ENCODE peak calls at places on chromosome 19, in five cellular contexts. A is iPS-NIHi11, M is endodermal cell, N is AG09309, Z is T-helper 17 cell. D is an unnamed sample.

GRCh38 chr19:49847731-49848696 is 2.9 kb upstream of the PTOV1 start:
- DNase-seq in Z (no peak), A (no peak), N (peak; percentile 80), M (no peak), D (no peak)

GRCh38 chr19:39304701-39305571 is 8.7 kb downstream of the IFNL1 start:
- DNase-seq in M (peak; percentile 56), N (no peak), A (peak; percentile 30), Z (no peak), D (no peak)

GRCh38 chr19:42006569-42006968 is 12.5 kb upstream of the ATP1A3 start:
- DNase-seq in Z (no peak), N (no peak), M (no peak), A (no peak), D (no peak)

GRCh38 chr19:13100031-13100588 is 2.5 kb downstream of the LYL1 start:
- DNase-seq in M (no peak), Z (no peak), A (no peak), N (no peak), D (peak; percentile 54)

GRCh38 chr19:13804830-13805683 is 9.8 kb downstream of the ZSWIM4 start:
- DNase-seq in A (peak; percentile 85), Z (no peak), M (peak; percentile 91), N (no peak), D (no peak)

GRCh38 chr19:54473071-54473941 is at the start of gene CDC42EP5:
- DNase-seq in A (peak; percentile 67), N (peak; percentile 72), Z (no peak), M (peak; percentile 61), D (no peak)

GRCh38 chr19:14563989-14564650 is 7.7 kb downstream of the NDUFB7 start:
- DNase-seq in Z (peak; percentile 53), M (peak; percentile 98), A (peak; percentile 93), N (no peak), D (peak; percentile 34)

GRCh38 chr19:54606891-54607781 is 13.7 kb downstream of the LILRA1 start:
- DNase-seq in N (no peak), M (no peak), Z (no peak), A (no peak), D (no peak)

GRCh38 chr19:55464039-55464668 is 397 bp downstream of the C19orf85 start:
- DNase-seq in Z (no peak), M (peak; percentile 56), N (no peak), A (no peak), D (no peak)

GRCh38 chr19:44808463-44809371 is at the start of gene BCAM:
- DNase-seq in Z (no peak), M (peak; percentile 90), A (peak; percentile 97), N (no peak), D (no peak)

GRCh38 chr19:41193420-41194156 is 569 bp downstream of the CYP2S1 start:
- DNase-seq in M (peak; percentile 70), A (no peak), N (no peak), Z (no peak), D (no peak)

GRCh38 chr19:45376045-45376724 is 5.8 kb upstream of the ERCC2 start:
- DNase-seq in Z (no peak), M (peak; percentile 84), A (peak; percentile 73), N (peak; percentile 91), D (no peak)

GRCh38 chr19:5648464-5648863 is 25.6 kb downstream of the SAFB start:
- DNase-seq in Z (no peak), N (no peak), M (no peak), A (no peak), D (no peak)

GRCh38 chr19:45508931-45509691 is 1.8 kb downstream of the VASP start:
- DNase-seq in N (no peak), A (peak; percentile 84), M (peak; percentile 93), Z (no peak), D (no peak)

GRCh38 chr19:32200312-32201038 is 144.9 kb upstream of the ZNF507 start:
- DNase-seq in Z (no peak), A (no peak), M (no peak), N (no peak), D (no peak)

GRCh38 chr19:10352764-10353671 is 13.6 kb upstream of the ICAM3 start:
- DNase-seq in Z (no peak), M (peak; percentile 96), N (no peak), A (peak; percentile 66), D (no peak)

GRCh38 chr19:674282-675151 is 1.7 kb upstream of the FSTL3 start:
- DNase-seq in N (no peak), Z (no peak), A (no peak), M (no peak), D (no peak)

GRCh38 chr19:18091217-18091608 is 4.5 kb upstream of the IL12RB1 start:
- DNase-seq in Z (peak; percentile 83), M (no peak), N (no peak), A (no peak), D (peak; percentile 64)

GRCh38 chr19:51587264-51588191 is 16.4 kb downstream of the ZNF175 start:
- DNase-seq in Z (no peak), M (no peak), A (no peak), N (no peak), D (no peak)

GRCh38 chr19:9009935-9010651 is at the start of gene MUC16:
- DNase-seq in M (peak; percentile 66), Z (no peak), A (no peak), N (no peak), D (no peak)

GRCh38 chr19:1251233-1251502 is 2.8 kb downstream of the MIDN start:
- DNase-seq in N (no peak), Z (no peak), M (no peak), A (no peak), D (no peak)

GRCh38 chr19:16463991-16464575 is 7.7 kb downstream of the EPS15L1 start:
- DNase-seq in A (no peak), Z (no peak), N (no peak), M (no peak), D (no peak)

GRCh38 chr19:8101311-8101710 is 48.1 kb downstream of the FBN3 start:
- DNase-seq in Z (no peak), A (no peak), N (no peak), M (peak; percentile 36), D (no peak)

GRCh38 chr19:17966115-17966455 is 822 bp upstream of the KCNN1 start:
- DNase-seq in Z (no peak), A (peak; percentile 4), M (no peak), N (no peak), D (no peak)

GRCh38 chr19:29714953-29715694 is at the start of gene C19orf12:
- DNase-seq in Z (peak; percentile 43), M (peak; percentile 81), A (peak; percentile 89), N (no peak), D (peak; percentile 83)

GRCh38 chr19:49057636-49058234 is at the start of gene CGB7:
- DNase-seq in N (no peak), Z (peak; percentile 45), A (peak; percentile 87), M (peak; percentile 93), D (peak; percentile 16)

GRCh38 chr19:7534531-7534980 is 961 bp upstream of the PNPLA6 start:
- DNase-seq in A (peak; percentile 74), M (peak; percentile 88), Z (no peak), N (peak; percentile 64), D (peak; percentile 32)

GRCh38 chr19:39265321-39265916 is 2.8 kb upstream of the IFNL2 start:
- DNase-seq in N (no peak), M (peak; percentile 79), Z (no peak), A (peak; percentile 79), D (no peak)

GRCh38 chr19:485122-485521 is 11.2 kb upstream of the MADCAM1 start:
- DNase-seq in M (no peak), N (no peak), Z (no peak), A (no peak), D (no peak)

GRCh38 chr19:40314646-40315045 is 29.5 kb upstream of the AKT2 start:
- DNase-seq in A (no peak), N (no peak), Z (no peak), M (no peak), D (no peak)

GRCh38 chr19:5138606-5139594 is 170.0 kb downstream of the KDM4B start:
- DNase-seq in M (no peak), Z (peak; percentile 32), A (no peak), N (peak; percentile 38), D (peak; percentile 97)

GRCh38 chr19:800360-801029 is 3.2 kb downstream of the PTBP1 start:
- DNase-seq in M (peak; percentile 54), N (no peak), Z (no peak), A (no peak), D (no peak)

GRCh38 chr19:51726049-51726448 is 2.3 kb upstream of the HAS1 start:
- DNase-seq in N (peak; percentile 63), Z (no peak), A (peak; percentile 65), M (peak; percentile 59), D (no peak)

GRCh38 chr19:51699170-51699569 is 6.0 kb downstream of the SPACA6 start:
- DNase-seq in A (no peak), Z (no peak), N (no peak), M (no peak), D (no peak)

GRCh38 chr19:15181394-15181793 is 19.4 kb downstream of the NOTCH3 start:
- DNase-seq in A (no peak), N (no peak), Z (no peak), M (no peak), D (no peak)

GRCh38 chr19:55958356-55958755 is 10.7 kb downstream of the NLRP8 start:
- DNase-seq in N (no peak), A (no peak), Z (no peak), M (no peak), D (no peak)

GRCh38 chr19:16623576-16623975 is 4.4 kb downstream of the MED26 start:
- DNase-seq in Z (no peak), M (no peak), A (no peak), N (no peak), D (no peak)

GRCh38 chr19:42360787-42361544 is 29.1 kb downstream of the CNFN start:
- DNase-seq in Z (no peak), A (peak; percentile 87), M (peak; percentile 80), N (no peak), D (no peak)

GRCh38 chr19:10653482-10653731 is 739 bp upstream of the ILF3 start:
- DNase-seq in M (no peak), N (no peak), A (no peak), Z (no peak), D (no peak)

GRCh38 chr19:54209748-54210494 is 9.3 kb downstream of the RPS9 start:
- DNase-seq in A (peak; percentile 49), N (peak; percentile 90), Z (no peak), M (no peak), D (no peak)